ENCODE peak calls at places on chromosomes 7 and 10, in eight cellular contexts. X is thyroid gland, L is BE2C, E is tibial artery, P is fibroblast of the aortic adventitia, B is endothelial cell, J is prostate gland, I is bronchial epithelial cell. U is an unnamed sample.

GRCh38 chr10:85642421-85643170 is 724.0 kb downstream of the GRID1 start:
- DNase-seq in X (peak), L (no peak), E (peak), P (no peak), B (no peak), J (peak), I (peak), U (no peak)

GRCh38 chr7:83020171-83020570 is 142.5 kb downstream of the PCLO start:
- DNase-seq in X (no peak), L (no peak), E (no peak), P (no peak), B (no peak), J (no peak), I (no peak), U (no peak)

GRCh38 chr7:44636041-44636580 is 29.7 kb downstream of the OGDH start:
- DNase-seq in X (peak), L (no peak), E (no peak), P (no peak), B (no peak), J (no peak), I (no peak), U (no peak)

GRCh38 chr10:127534074-127534473 is 15.0 kb upstream of the NPS start:
- DNase-seq in X (no peak), L (no peak), E (no peak), P (no peak), B (no peak), J (no peak), I (no peak), U (no peak)

GRCh38 chr7:128682125-128682524 is 10.0 kb downstream of the GARIN1A start:
- DNase-seq in X (no peak), L (no peak), E (no peak), P (no peak), B (no peak), J (no peak), I (no peak), U (no peak)

GRCh38 chr7:155020996-155021395 is 18.1 kb upstream of the PAXIP1 start:
- DNase-seq in X (no peak), L (no peak), E (no peak), P (no peak), B (no peak), J (no peak), I (no peak), U (no peak)

GRCh38 chr7:5773661-5774086 is 7.8 kb downstream of the RNF216 start:
- DNase-seq in X (peak), L (peak), E (no peak), P (peak), B (no peak), J (no peak), I (peak), U (no peak)

GRCh38 chr10:32981760-32982159 is 23.7 kb upstream of the ITGB1 start:
- DNase-seq in X (no peak), L (no peak), E (no peak), P (peak), B (no peak), J (no peak), I (peak), U (no peak)

GRCh38 chr7:27185708-27186449 is 847 bp upstream of the HOXA11 start:
- DNase-seq in X (no peak), L (no peak), E (peak), P (no peak), B (no peak), J (no peak), I (no peak), U (no peak)

GRCh38 chr7:40761757-40762342 is 627.0 kb downstream of the SUGCT start:
- DNase-seq in X (peak), L (no peak), E (no peak), P (peak), B (no peak), J (no peak), I (peak), U (no peak)

GRCh38 chr10:15083674-15084501 is 4.7 kb downstream of the ACBD7 start:
- DNase-seq in X (no peak), L (no peak), E (no peak), P (no peak), B (no peak), J (no peak), I (no peak), U (no peak)

GRCh38 chr10:15092855-15093408 is 4.2 kb upstream of the RPP38 start:
- DNase-seq in X (no peak), L (no peak), E (no peak), P (no peak), B (no peak), J (no peak), I (no peak), U (no peak)

GRCh38 chr10:15091418-15091817 is 2.8 kb upstream of the ACBD7 start:
- DNase-seq in X (no peak), L (no peak), E (no peak), P (no peak), B (no peak), J (no peak), I (no peak), U (no peak)

GRCh38 chr10:15084502-15084922 is 4.1 kb downstream of the ACBD7 start:
- DNase-seq in X (peak), L (peak), E (peak), P (peak), B (no peak), J (peak), I (peak), U (no peak)

GRCh38 chr10:15088428-15089261 is at the start of gene ACBD7:
- DNase-seq in X (peak), L (peak), E (peak), P (peak), B (peak), J (peak), I (peak), U (peak)
- TF ChIP-seq CTCF in X (peak), L (no peak), E (peak), P (peak), B (peak), J (peak), I (peak), U (peak)

DNA sequence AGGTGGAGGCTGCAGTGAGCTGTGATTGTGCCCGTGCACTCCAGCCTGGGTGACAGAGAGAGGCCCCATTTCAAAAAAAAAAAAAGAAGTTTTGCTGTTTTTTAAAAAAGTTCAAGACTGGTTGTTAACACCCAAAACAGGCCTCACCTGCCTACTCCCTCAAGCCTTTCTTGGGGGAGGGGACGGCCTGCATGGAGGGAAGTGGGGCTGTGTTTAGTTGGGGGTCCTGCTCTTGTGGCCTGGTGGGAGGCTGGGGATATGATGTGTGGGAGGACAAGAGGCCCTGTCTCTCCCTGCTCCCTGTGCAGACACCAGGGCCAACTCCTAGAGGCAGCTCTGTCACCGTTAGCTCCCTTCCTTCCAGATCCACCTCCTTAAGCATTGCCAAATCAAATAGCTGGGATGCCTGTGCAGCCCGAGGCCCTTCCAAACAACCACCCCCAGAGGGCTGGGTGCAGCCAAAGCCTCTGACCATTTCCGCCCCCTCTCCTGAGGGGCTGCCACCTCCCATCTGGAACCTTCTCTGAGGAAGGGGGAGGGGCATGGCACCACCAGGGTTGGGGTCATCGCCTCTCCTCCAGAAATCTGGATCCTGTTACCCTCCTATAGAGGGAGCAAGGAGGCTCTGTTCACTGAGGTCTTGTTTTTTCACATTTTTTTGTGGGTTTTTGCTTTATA is 32.9 kb upstream of the ANKRD2 start:
- DNase-seq in X (no peak), L (no peak), E (no peak), P (peak), B (peak), J (no peak), I (no peak), U (no peak)
- TF ChIP-seq CTCF in X (no peak), L (no peak), E (no peak), P (peak), B (no peak), J (no peak), I (peak), U (peak)

DNA sequence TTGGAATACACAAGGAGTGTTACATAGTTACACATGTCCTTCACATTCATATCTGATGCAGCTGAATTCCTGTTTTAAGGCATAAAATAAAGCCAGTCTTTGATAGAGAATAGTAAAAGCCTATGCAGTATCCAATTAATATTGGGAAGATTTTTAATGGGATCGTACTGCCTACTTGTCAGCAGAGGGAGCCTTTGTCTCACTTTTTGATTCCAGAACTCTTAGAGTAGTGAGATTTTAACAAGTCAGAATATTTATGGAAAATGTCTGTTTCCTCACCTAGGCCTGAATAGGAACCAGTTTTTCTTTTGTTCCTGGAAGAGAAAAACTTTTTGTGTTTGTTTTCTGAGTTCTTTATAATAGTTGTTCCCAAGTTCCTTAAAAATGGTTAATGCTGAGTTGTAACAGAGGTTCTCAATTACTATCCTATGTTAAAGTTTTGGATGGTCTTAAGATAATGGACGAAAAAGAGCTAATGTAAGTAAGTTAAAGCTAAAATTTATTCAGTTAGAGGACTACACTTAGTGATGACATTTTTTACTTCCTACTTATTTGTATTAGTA is 114.0 kb downstream of the BBS9 start:
- DNase-seq in X (no peak), L (no peak), E (no peak), P (peak), B (no peak), J (no peak), I (peak), U (no peak)
- TF ChIP-seq CTCF in X (peak), L (peak), E (peak), P (peak), B (peak), J (peak), I (peak), U (peak)

DNA sequence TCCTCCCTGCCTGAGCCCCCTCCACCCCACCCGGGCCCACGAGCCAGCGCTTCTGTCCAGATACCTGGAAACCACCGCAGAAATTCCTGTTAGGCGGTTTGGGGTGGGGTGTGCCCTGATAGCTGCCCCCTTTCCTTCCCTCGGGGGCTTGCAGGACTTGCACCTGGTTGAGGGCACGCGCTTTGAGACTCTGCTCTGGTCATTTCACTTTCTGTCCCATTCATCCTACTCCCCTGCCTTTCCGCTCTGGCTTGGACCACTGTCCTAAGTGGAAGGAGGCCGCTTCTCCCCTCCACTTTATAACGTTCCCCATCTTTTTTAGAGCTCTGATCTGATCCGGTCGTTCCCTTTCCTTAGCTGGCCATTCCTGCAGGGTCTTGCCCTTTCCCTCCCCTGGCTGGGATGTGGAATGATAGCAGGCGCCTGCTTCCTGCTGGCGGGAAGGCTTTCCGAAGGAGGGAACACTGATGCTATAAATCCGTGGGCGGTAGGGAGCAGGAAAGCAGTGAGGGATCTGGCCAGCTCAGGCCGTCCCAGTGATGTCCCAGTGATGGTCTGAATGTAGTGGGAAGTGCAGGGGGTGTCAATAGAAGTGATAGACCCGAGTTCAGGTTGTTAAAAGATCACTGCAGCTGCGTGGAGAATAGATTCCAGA is 852 bp upstream of the PRKAR1B start:
- DNase-seq in X (no peak), L (no peak), E (no peak), P (peak), B (no peak), J (no peak), I (no peak), U (no peak)
- TF ChIP-seq CTCF in X (no peak), L (no peak), E (no peak), P (peak), B (no peak), J (no peak), I (no peak), U (no peak)

GRCh38 chr10:70563230-70563629 is 39.3 kb downstream of the PRF1 start:
- DNase-seq in X (no peak), L (no peak), E (no peak), P (no peak), B (no peak), J (no peak), I (no peak), U (no peak)

GRCh38 chr10:70564113-70564725 is 38.3 kb downstream of the PRF1 start:
- DNase-seq in X (no peak), L (no peak), E (no peak), P (no peak), B (no peak), J (no peak), I (no peak), U (no peak)

GRCh38 chr10:70566515-70567290 is 35.8 kb downstream of the PRF1 start:
- DNase-seq in X (no peak), L (no peak), E (no peak), P (no peak), B (no peak), J (no peak), I (no peak), U (no peak)

GRCh38 chr10:70565556-70566514 is 36.7 kb downstream of the PRF1 start:
- DNase-seq in X (no peak), L (no peak), E (no peak), P (no peak), B (no peak), J (no peak), I (no peak), U (no peak)

GRCh38 chr10:70564901-70565351 is 37.6 kb downstream of the PRF1 start:
- DNase-seq in X (no peak), L (no peak), E (no peak), P (no peak), B (no peak), J (no peak), I (no peak), U (no peak)
- TF ChIP-seq CTCF in X (no peak), L (no peak), E (no peak), P (no peak), B (no peak), J (no peak), I (peak), U (no peak)

GRCh38 chr7:28836661-28837060 is 121.5 kb downstream of the TRIL start:
- DNase-seq in X (no peak), L (no peak), E (no peak), P (no peak), B (no peak), J (no peak), I (no peak), U (no peak)

GRCh38 chr7:28845106-28845505 is 113.0 kb downstream of the TRIL start:
- DNase-seq in X (no peak), L (no peak), E (no peak), P (no peak), B (no peak), J (no peak), I (no peak), U (no peak)

GRCh38 chr7:28841766-28842165 is 116.4 kb downstream of the TRIL start:
- DNase-seq in X (no peak), L (no peak), E (no peak), P (no peak), B (no peak), J (no peak), I (no peak), U (no peak)

GRCh38 chr7:28842769-28843295 is 115.3 kb downstream of the TRIL start:
- DNase-seq in X (no peak), L (no peak), E (no peak), P (no peak), B (no peak), J (no peak), I (no peak), U (no peak)

DNA sequence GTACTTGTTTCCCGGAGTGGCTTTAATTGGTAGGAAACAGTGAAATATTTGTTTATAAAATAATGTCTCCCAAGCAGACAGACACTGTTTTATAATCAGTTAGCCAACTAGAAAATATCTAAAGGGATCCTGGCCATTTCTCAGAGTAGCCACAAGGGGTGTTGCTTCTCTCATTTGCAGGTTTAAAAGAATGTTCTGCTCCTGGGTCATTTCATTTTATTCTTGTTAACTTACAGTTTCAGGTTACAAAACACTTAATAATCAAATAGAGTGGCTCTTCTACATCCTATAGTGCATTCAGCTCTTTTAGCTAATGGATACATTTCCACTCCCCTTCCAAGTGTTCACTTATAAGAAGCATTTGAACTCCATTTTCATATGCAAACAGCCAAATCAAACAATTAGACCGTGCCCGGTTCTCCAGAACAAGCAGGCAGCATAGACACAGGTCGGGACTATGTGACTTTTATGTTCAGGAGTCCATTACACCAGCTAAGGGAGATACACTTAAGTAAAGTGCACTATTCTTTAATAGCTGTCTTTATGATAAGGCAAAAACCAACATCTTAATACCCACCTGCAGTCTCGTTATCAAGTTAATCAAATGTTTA is 117.5 kb downstream of the TRIL start:
- DNase-seq in X (no peak), L (no peak), E (no peak), P (no peak), B (no peak), J (no peak), I (peak), U (no peak)
- TF ChIP-seq CTCF in X (peak), L (peak), E (peak), P (peak), B (peak), J (no peak), I (peak), U (peak)

DNA sequence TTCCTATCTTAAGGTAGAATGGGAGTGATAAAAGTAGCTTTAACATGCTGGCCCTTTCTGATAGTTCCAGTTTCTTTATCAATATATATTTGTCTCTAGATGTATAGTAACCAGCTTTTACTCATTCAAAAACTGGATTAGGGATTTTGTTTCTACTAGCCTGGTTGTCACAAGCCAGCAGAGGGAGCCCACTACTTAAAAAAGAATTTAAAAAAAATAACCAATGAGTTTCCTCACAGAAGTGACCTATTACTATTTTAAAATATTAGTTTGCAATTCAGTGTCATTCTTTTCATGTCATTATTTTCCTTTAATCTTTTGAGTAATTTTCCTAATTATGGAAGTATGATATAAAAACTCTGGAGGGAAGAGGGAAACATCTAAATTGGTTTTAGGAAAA is 142.1 kb downstream of the PHTF2 start:
- DNase-seq in X (peak), L (peak), E (no peak), P (peak), B (peak), J (peak), I (peak), U (no peak)
- TF ChIP-seq CTCF in X (peak), L (peak), E (peak), P (peak), B (peak), J (peak), I (peak), U (peak)

GRCh38 chr10:49539320-49539885 is 482 bp upstream of the ERCC6 start:
- DNase-seq in X (peak), L (peak), E (peak), P (peak), B (peak), J (peak), I (peak), U (no peak)

GRCh38 chr10:49541762-49542161 is 2.8 kb upstream of the ERCC6 start:
- DNase-seq in X (no peak), L (no peak), E (no peak), P (no peak), B (no peak), J (no peak), I (no peak), U (no peak)

GRCh38 chr10:49534670-49535381 is 4.1 kb downstream of the ERCC6 start:
- DNase-seq in X (no peak), L (no peak), E (no peak), P (peak), B (no peak), J (no peak), I (peak), U (no peak)

GRCh38 chr10:49542353-49542752 is 3.4 kb upstream of the ERCC6 start:
- DNase-seq in X (no peak), L (no peak), E (no peak), P (no peak), B (no peak), J (no peak), I (no peak), U (no peak)

DNA sequence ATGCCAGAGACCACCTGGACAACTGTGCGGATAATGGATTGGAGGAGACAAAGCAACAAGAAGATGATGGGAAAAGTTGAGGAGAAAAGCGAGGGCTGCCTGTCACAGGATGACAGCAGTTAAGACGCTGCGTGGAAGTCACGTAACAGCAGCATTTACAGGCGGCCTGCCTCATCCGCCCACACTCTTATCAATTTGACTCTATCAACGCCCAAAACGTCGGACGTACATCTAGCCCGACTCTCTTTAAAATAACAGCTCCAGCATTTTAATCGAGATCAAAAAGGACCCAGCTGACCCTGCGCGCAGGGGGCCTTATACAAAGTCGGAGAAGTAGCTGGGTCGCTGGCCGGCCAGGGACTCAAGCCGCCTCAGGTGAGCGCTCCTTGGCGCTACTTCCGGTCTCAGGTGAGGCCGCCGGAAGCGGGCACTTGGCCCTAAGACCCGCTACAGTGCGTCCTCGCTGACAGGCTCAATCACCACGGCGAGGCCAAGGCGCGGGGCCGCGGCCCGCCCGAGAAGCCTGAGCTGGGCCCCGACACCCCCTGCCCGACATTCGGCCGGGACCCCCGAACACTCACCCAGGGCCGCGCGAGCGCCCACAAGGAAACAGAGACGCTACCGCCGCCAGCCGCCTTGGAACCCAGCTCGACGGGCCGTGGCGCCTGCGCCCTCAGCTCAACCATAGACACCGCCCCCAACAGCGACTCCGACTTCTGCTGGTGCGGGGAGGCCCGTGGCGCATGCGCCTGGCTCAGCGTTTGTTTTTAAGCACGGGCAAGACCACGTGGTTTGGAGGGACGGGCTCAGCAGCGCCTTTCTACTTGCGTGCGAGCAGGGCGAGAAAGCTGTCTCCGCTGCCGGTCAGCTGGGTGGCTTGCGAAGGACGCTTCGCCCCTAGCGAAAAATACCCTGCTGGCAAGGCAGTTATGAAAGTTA is at the start of gene ERCC6:
- DNase-seq in X (peak), L (peak), E (peak), P (peak), B (peak), J (peak), I (peak), U (peak)
- TF ChIP-seq CTCF in X (no peak), L (peak), E (no peak), P (peak), B (no peak), J (no peak), I (peak), U (peak)